ENCODE peak calls at places on chromosome 3, in seven cellular contexts. Y is spleen, P is HCT116, M is prostate gland, I is neural progenitor cell, U is cerebellum, O is A549. V is an unnamed sample.

GRCh38 chr3:73602171-73602570 is 22.6 kb downstream of the PDZRN3 start:
- DNase-seq in P (no peak), Y (no peak), U (no peak), I (no peak), M (no peak), O (no peak), V (no peak)

GRCh38 chr3:141876381-141876890 is at the start of gene ATP1B3:
- DNase-seq in P (peak), M (peak), I (peak), Y (peak), O (peak), U (peak), V (peak)

GRCh38 chr3:17151598-17152373 is 267.0 kb downstream of the PLCL2 start:
- DNase-seq in Y (peak), P (no peak), I (no peak), O (no peak), M (no peak), U (no peak), V (no peak)

GRCh38 chr3:62169871-62170660 is 203.3 kb downstream of the FEZF2 start:
- DNase-seq in I (no peak), P (no peak), M (no peak), U (no peak), O (no peak), Y (no peak), V (no peak)

GRCh38 chr3:32401541-32402052 is 9.9 kb downstream of the CMTM7 start:
- DNase-seq in U (peak), I (peak), P (no peak), Y (peak), M (peak), O (peak), V (peak)

GRCh38 chr3:133899309-133899708 is 3.6 kb upstream of the RAB6B start:
- DNase-seq in M (no peak), U (no peak), P (no peak), O (no peak), Y (no peak), I (no peak), V (no peak)

GRCh38 chr3:24933401-24933800 is 438.8 kb upstream of the THRB start:
- DNase-seq in Y (no peak), P (no peak), O (no peak), M (no peak), I (no peak), U (no peak), V (no peak)

GRCh38 chr3:183455064-183455463 is 26.6 kb upstream of the MCF2L2 start:
- DNase-seq in O (no peak), U (no peak), M (no peak), Y (no peak), I (no peak), P (no peak), V (no peak)

GRCh38 chr3:32884532-32885031 is 66.8 kb downstream of the TRIM71 start:
- DNase-seq in I (no peak), P (no peak), M (no peak), Y (no peak), U (no peak), O (no peak), V (no peak)

GRCh38 chr3:197394464-197395321 is 96.3 kb upstream of the DLG1 start:
- DNase-seq in I (no peak), Y (peak), U (peak), O (no peak), M (peak), P (peak), V (no peak)

GRCh38 chr3:5739299-5739935 is 551.9 kb downstream of the EDEM1 start:
- DNase-seq in U (no peak), M (no peak), Y (no peak), O (no peak), P (no peak), I (no peak), V (no peak)

GRCh38 chr3:121621491-121621890 is 28.3 kb downstream of the FBXO40 start:
- DNase-seq in U (no peak), O (no peak), I (no peak), P (no peak), M (no peak), Y (no peak), V (no peak)

GRCh38 chr3:132726341-132726823 is 4.2 kb upstream of the NPHP3 start:
- DNase-seq in P (no peak), U (peak), O (peak), I (peak), M (no peak), Y (no peak), V (no peak)

GRCh38 chr3:60742606-60743145 is 508.6 kb downstream of the FHIT start:
- DNase-seq in U (no peak), O (peak), Y (no peak), I (peak), P (no peak), M (no peak), V (peak)

GRCh38 chr3:115322901-115323300 is 175.8 kb upstream of the ZBTB20 start:
- DNase-seq in I (no peak), M (no peak), O (no peak), P (no peak), Y (no peak), U (peak), V (no peak)

GRCh38 chr3:126135398-126136076 is 44.8 kb downstream of the ALDH1L1 start:
- DNase-seq in P (no peak), O (no peak), M (no peak), Y (peak), I (no peak), U (no peak), V (peak)

GRCh38 chr3:81579744-81580143 is 181.7 kb downstream of the GBE1 start:
- DNase-seq in O (no peak), U (no peak), M (no peak), Y (no peak), P (no peak), I (peak), V (no peak)

GRCh38 chr3:160754371-160754854 is 1.6 kb upstream of the PPM1L start:
- DNase-seq in Y (no peak), I (peak), U (peak), P (no peak), O (peak), M (peak), V (peak)

GRCh38 chr3:11593318-11594034 is 50.2 kb downstream of the VGLL4 start:
- DNase-seq in U (no peak), Y (no peak), P (no peak), O (no peak), M (no peak), I (peak), V (no peak)

GRCh38 chr3:149186726-149187125 is 34.9 kb downstream of the CP start:
- DNase-seq in M (no peak), O (no peak), I (peak), Y (no peak), P (no peak), U (no peak), V (no peak)

GRCh38 chr3:194397757-194398312 is 1.2 kb downstream of the GP5 start:
- DNase-seq in U (no peak), O (no peak), I (no peak), P (no peak), Y (peak), M (no peak), V (no peak)

GRCh38 chr3:191301017-191301416 is 28.2 kb upstream of the CCDC50 start:
- DNase-seq in U (no peak), O (no peak), P (no peak), I (no peak), Y (no peak), M (no peak), V (no peak)

GRCh38 chr3:126442849-126443229 is 32.9 kb downstream of the ZXDC start:
- DNase-seq in Y (peak), O (no peak), U (no peak), M (no peak), P (no peak), I (no peak), V (peak)

GRCh38 chr3:70982274-70982673 is 601.3 kb downstream of the FOXP1 start:
- DNase-seq in Y (no peak), O (no peak), M (no peak), P (no peak), U (no peak), I (no peak), V (no peak)

GRCh38 chr3:34570916-34571705 is 772.7 kb downstream of the PDCD6IP start:
- DNase-seq in Y (no peak), U (no peak), I (no peak), O (no peak), P (no peak), M (no peak), V (no peak)

GRCh38 chr3:148911173-148911572 is 46.1 kb downstream of the CPA3 start:
- DNase-seq in O (no peak), Y (no peak), P (peak), M (no peak), I (no peak), U (no peak), V (no peak)

GRCh38 chr3:127484601-127485388 is 105.7 kb downstream of the TPRA1 start:
- DNase-seq in P (no peak), Y (peak), M (no peak), I (no peak), U (peak), O (no peak), V (no peak)

V was measured in body of pancreas.